ENCODE peak calls at places on chromosomes 5 and 9, in ten cellular contexts. Y is RCC 7860, W is NCI-H774, J is brain microvascular endothelial cell, E is SK-N-SH, V is NB4, N is foreskin fibroblast, H is suprapubic skin, T is SJSA1, D is H7. R is an unnamed sample.
A peak's percentile ranks its signal among the peaks of the same experiment; 100 is the strongest.

GRCh38 chr5:24986326-24986725 is 341.5 kb upstream of the CDH10 start:
- DNase-seq in Y (no peak), W (no peak), J (no peak), E (no peak), V (no peak), N (no peak), H (no peak), T (no peak), D (no peak), R (no peak)

GRCh38 chr5:53422539-53422938 is 57.9 kb upstream of the FST start:
- DNase-seq in Y (no peak), W (no peak), J (peak; percentile 83), E (no peak), V (no peak), N (peak; percentile 75), H (no peak), T (no peak), D (no peak), R (no peak)

GRCh38 chr5:107425541-107426031 is 245.2 kb downstream of the EFNA5 start:
- DNase-seq in Y (peak; percentile 78), W (no peak), J (peak; percentile 78), E (no peak), V (no peak), N (peak; percentile 71), H (no peak), T (no peak), D (no peak), R (peak; percentile 24)

GRCh38 chr5:125367702-125368101 is 621.3 kb upstream of the ZNF608 start:
- DNase-seq in Y (no peak), W (no peak), J (no peak), E (no peak), V (no peak), N (no peak), H (no peak), T (no peak), D (no peak), R (no peak)

GRCh38 chr5:155883966-155884555 is 442.9 kb upstream of the SGCD start:
- DNase-seq in Y (no peak), W (peak; percentile 44), J (no peak), E (peak; percentile 59), V (no peak), N (no peak), H (no peak), T (no peak), D (no peak), R (no peak)

GRCh38 chr5:171342362-171343111 is 33.5 kb downstream of the TLX3 start:
- DNase-seq in Y (peak; percentile 46), W (peak; percentile 53), J (peak; percentile 65), E (peak; percentile 73), V (peak; percentile 64), N (peak; percentile 33), H (no peak), T (no peak), D (peak; percentile 81), R (no peak)

GRCh38 chr9:92506184-92506857 is 24.0 kb upstream of the ASPN start:
- DNase-seq in Y (no peak), W (no peak), J (peak; percentile 79), E (no peak), V (no peak), N (peak; percentile 92), H (no peak), T (peak; percentile 84), D (no peak), R (no peak)

GRCh38 chr5:136011427-136012001 is 17.3 kb upstream of the TGFBI start:
- DNase-seq in Y (peak; percentile 75), W (no peak), J (peak; percentile 62), E (no peak), V (no peak), N (peak; percentile 69), H (no peak), T (peak; percentile 57), D (no peak), R (no peak)

GRCh38 chr5:36507332-36507952 is 99.0 kb upstream of the SLC1A3 start:
- DNase-seq in Y (peak; percentile 63), W (peak; percentile 55), J (peak; percentile 61), E (peak; percentile 62), V (peak; percentile 79), N (peak; percentile 53), H (peak; percentile 87), T (peak; percentile 77), D (peak; percentile 57), R (peak; percentile 66)

GRCh38 chr9:29208670-29209069 is 1635.4 kb upstream of the C9orf72 start:
- DNase-seq in Y (no peak), W (no peak), J (no peak), E (no peak), V (no peak), N (no peak), H (no peak), T (no peak), D (no peak), R (no peak)

GRCh38 chr9:116641292-116642059 is 45.6 kb upstream of the TRIM32 start:
- DNase-seq in Y (no peak), W (no peak), J (no peak), E (no peak), V (no peak), N (peak; percentile 22), H (no peak), T (no peak), D (no peak), R (no peak)

GRCh38 chr9:81522721-81523551 is 166.4 kb downstream of the TLE1 start:
- DNase-seq in Y (peak; percentile 63), W (peak; percentile 45), J (peak; percentile 59), E (peak; percentile 55), V (peak; percentile 36), N (peak; percentile 36), H (no peak), T (no peak), D (peak; percentile 64), R (peak; percentile 77)

GRCh38 chr5:89573336-89573735 is 690.4 kb upstream of the MEF2C start:
- DNase-seq in Y (no peak), W (no peak), J (no peak), E (no peak), V (no peak), N (no peak), H (no peak), T (no peak), D (no peak), R (no peak)

GRCh38 chr5:59744531-59744992 is 149.0 kb downstream of the PDE4D start:
- DNase-seq in Y (peak; percentile 82), W (no peak), J (peak; percentile 46), E (no peak), V (no peak), N (peak; percentile 35), H (no peak), T (no peak), D (no peak), R (no peak)

R was measured in SW 1271.